ENCODE peak calls at places on chromosomes 7 and 10, in seven cellular contexts. I is effector memory CD4-positive, alpha-beta T cell; U is uterus; H is CD8-positive, alpha-beta T cell; D is SJSA1; P is endodermal cell; Y is mesenchymal stem cell. K is an unnamed sample. For H3K36me3, the result is how much of the 10 kb centered on the place peaks cover.

GRCh38 chr7:155878674-155879073 is 66.4 kb upstream of the SHH start:
- DNase-seq in I (no peak), U (no peak), H (no peak), D (peak), P (peak), Y (no peak), K (no peak)

GRCh38 chr7:48140001-48140681 is 31.1 kb upstream of the ABCA13 start:
- DNase-seq in I (no peak), U (no peak), H (no peak), D (peak), P (no peak), Y (peak), K (no peak)

GRCh38 chr7:33753881-33754525 is 151.3 kb upstream of the BMPER start:
- DNase-seq in I (no peak), U (no peak), H (no peak), D (no peak), P (no peak), Y (no peak), K (no peak)

GRCh38 chr10:128734734-128735133 is 608.5 kb upstream of the MKI67 start:
- DNase-seq in I (no peak), U (no peak), H (no peak), D (no peak), P (no peak), Y (no peak), K (no peak)

GRCh38 chr7:911791-912480 is 35.6 kb downstream of the GET4 start:
- DNase-seq in I (no peak), U (no peak), H (no peak), D (no peak), P (no peak), Y (no peak), K (no peak)

GRCh38 chr10:17872191-17873091 is 63.3 kb downstream of the MRC1 start:
- DNase-seq in I (no peak), U (no peak), H (no peak), D (no peak), P (peak), Y (peak), K (no peak)

GRCh38 chr7:152402384-152403250 is 33.2 kb downstream of the KMT2C start:
- DNase-seq in I (no peak), U (no peak), H (no peak), D (no peak), P (no peak), Y (no peak), K (no peak)

GRCh38 chr7:67604461-67605386 is 608.1 kb downstream of the TYW1 start:
- DNase-seq in I (no peak), U (no peak), H (no peak), D (no peak), P (no peak), Y (no peak), K (no peak)

GRCh38 chr10:132448248-132448731 is 51.3 kb downstream of the PWWP2B start:
- DNase-seq in I (peak), U (peak), H (peak), D (no peak), P (peak), Y (peak), K (peak)

GRCh38 chr10:96034625-96035024 is 8.8 kb upstream of the CCNJ start:
- DNase-seq in I (no peak), U (no peak), H (no peak), D (no peak), P (no peak), Y (no peak), K (no peak)

GRCh38 chr7:73536479-73536878 is 14.4 kb upstream of the BAZ1B start:
- DNase-seq in I (no peak), U (no peak), H (no peak), D (no peak), P (no peak), Y (no peak), K (no peak)

GRCh38 chr10:70803768-70804423 is 11.9 kb upstream of the SGPL1 start:
- DNase-seq in I (no peak), U (no peak), H (no peak), D (no peak), P (no peak), Y (no peak), K (no peak)

GRCh38 chr10:10911471-10911921 is 106.2 kb upstream of the CELF2 start:
- DNase-seq in I (no peak), U (peak), H (no peak), D (peak), P (peak), Y (peak), K (no peak)

GRCh38 chr7:98249106-98249505 is 2.9 kb downstream of the TECPR1 start:
- DNase-seq in I (no peak), U (no peak), H (no peak), D (no peak), P (no peak), Y (no peak), K (no peak)

GRCh38 chr7:125651823-125652528 is 722.4 kb upstream of the POT1 start:
- DNase-seq in I (no peak), U (no peak), H (no peak), D (no peak), P (peak), Y (no peak), K (no peak)

GRCh38 chr7:79386688-79387422 is 66.6 kb downstream of the MAGI2 start:
- DNase-seq in I (no peak), U (no peak), H (no peak), D (no peak), P (no peak), Y (peak), K (no peak)

GRCh38 chr10:99233000-99233679 is 2.5 kb downstream of the HPSE2 start:
- DNase-seq in I (no peak), U (no peak), H (no peak), D (no peak), P (no peak), Y (no peak), K (no peak)

GRCh38 chr7:41967156-41967555 is 264.3 kb upstream of the INHBA start:
- DNase-seq in I (no peak), U (no peak), H (no peak), D (no peak), P (no peak), Y (peak), K (no peak)

GRCh38 chr10:63976538-63976937 is 455.3 kb downstream of the REEP3 start:
- DNase-seq in I (no peak), U (no peak), H (no peak), D (peak), P (peak), Y (peak), K (peak)

GRCh38 chr10:122279725-122280141 is 8.6 kb downstream of the BTBD16 start:
- DNase-seq in I (no peak), U (no peak), H (no peak), D (peak), P (peak), Y (peak), K (peak)

GRCh38 chr7:78691584-78691983 is 761.9 kb downstream of the MAGI2 start:
- DNase-seq in I (no peak), U (no peak), H (no peak), D (no peak), P (no peak), Y (no peak), K (no peak)

GRCh38 chr7:73429218-73429617 is 4.4 kb upstream of the FZD9 start:
- DNase-seq in I (no peak), U (no peak), H (no peak), D (no peak), P (peak), Y (no peak), K (no peak)

GRCh38 chr7:20114463-20114862 is 102.7 kb downstream of the MACC1 start:
- DNase-seq in I (no peak), U (no peak), H (no peak), D (no peak), P (no peak), Y (peak), K (no peak)

GRCh38 chr7:121537031-121537430 is 140.9 kb upstream of the FAM3C start:
- DNase-seq in I (no peak), U (no peak), H (no peak), D (no peak), P (no peak), Y (no peak), K (no peak)

DNA sequence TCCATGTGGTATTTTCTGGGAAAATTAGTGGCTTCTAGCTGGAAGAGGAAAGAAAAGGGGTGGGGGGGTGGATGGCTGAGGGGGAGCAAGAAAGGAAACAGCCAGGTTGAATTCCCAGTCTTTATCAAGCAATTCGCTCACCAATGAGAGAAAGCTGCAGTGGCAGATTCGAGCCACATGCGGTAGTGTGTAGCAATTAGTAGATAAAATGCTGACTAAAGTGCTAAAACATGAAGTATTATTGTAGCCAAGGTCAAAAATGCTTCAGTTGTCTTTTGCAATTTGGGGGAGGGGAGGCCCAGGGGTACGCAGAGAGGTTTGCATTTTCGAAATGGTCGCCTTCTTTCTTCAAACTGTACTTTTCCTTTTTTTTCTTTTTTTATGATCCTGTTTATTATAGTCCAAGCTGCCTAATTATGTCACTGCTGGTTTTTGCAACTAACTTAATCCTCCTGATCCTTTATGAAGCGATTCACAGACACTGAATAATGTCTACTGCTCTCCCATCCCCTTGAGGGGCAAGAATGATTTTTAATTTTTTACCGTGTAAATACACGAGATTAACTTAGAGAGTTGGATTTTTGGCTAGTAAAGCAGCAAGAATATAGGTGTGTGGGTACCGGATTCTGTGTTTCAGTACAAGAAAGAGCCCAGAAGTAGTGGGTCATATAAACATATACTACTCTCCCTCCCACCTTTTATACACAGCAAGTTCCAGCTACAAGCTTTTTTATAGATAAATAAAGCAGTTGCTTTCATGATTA is 3.6 kb upstream of the ARID5B start:
- DNase-seq in I (no peak), U (peak), H (no peak), D (no peak), P (peak), Y (peak), K (peak)
- H3K27ac ChIP-seq in I (no peak), U (peak), H (no peak), D (peak), P (no peak), Y (no peak), K (no peak)

GRCh38 chr7:100626055-100626454 is 13.7 kb downstream of the MOSPD3 start:
- DNase-seq in I (no peak), U (no peak), H (no peak), D (no peak), P (no peak), Y (no peak), K (no peak)

GRCh38 chr7:100620239-100620638 is 7.9 kb downstream of the MOSPD3 start:
- DNase-seq in I (no peak), U (no peak), H (no peak), D (no peak), P (no peak), Y (no peak), K (no peak)

GRCh38 chr7:100620804-100621203 is 8.5 kb downstream of the MOSPD3 start:
- DNase-seq in I (no peak), U (no peak), H (no peak), D (no peak), P (no peak), Y (no peak), K (no peak)

GRCh38 chr7:100623951-100624824 is 11.8 kb downstream of the MOSPD3 start:
- DNase-seq in I (no peak), U (no peak), H (no peak), D (no peak), P (no peak), Y (no peak), K (no peak)

GRCh38 chr7:100621554-100621953 is 9.2 kb downstream of the MOSPD3 start:
- DNase-seq in I (no peak), U (no peak), H (no peak), D (no peak), P (no peak), Y (peak), K (no peak)
- H3K36me3 ChIP-seq in I (under half), U (under half), H (under half), D (under half), P (under half), Y (under half), K (under half)

GRCh38 chr10:77361846-77362245 is 275.8 kb downstream of the KCNMA1 start:
- DNase-seq in I (no peak), U (no peak), H (no peak), D (no peak), P (no peak), Y (no peak), K (no peak)
- H3K27ac ChIP-seq in I (no peak), U (no peak), H (no peak), D (no peak), P (no peak), Y (no peak), K (no peak)

DNA sequence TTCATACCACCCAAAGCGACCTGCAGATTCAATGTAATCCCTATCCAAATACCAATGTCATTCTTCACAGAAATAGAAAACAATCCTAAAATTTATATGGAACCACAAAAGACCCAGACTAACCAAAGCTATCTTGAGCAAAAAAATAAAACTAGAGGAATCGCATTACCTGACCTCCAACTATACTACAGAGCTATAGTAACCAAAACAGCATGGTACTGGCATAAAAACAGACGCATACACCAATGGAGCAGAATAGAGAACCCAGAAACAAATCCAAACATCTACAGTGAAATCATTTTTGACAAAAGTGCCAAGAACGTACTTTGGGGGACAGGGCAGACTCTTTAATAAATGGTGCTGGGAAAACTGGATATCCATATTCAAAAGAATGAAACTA is 16.9 kb upstream of the CUL1 start:
- DNase-seq in I (no peak), U (no peak), H (no peak), D (no peak), P (no peak), Y (no peak), K (no peak)
- H3K36me3 ChIP-seq in I (under half), U (under half), H (under half), D (under half), P (under half), Y (under half), K (under half)

DNA sequence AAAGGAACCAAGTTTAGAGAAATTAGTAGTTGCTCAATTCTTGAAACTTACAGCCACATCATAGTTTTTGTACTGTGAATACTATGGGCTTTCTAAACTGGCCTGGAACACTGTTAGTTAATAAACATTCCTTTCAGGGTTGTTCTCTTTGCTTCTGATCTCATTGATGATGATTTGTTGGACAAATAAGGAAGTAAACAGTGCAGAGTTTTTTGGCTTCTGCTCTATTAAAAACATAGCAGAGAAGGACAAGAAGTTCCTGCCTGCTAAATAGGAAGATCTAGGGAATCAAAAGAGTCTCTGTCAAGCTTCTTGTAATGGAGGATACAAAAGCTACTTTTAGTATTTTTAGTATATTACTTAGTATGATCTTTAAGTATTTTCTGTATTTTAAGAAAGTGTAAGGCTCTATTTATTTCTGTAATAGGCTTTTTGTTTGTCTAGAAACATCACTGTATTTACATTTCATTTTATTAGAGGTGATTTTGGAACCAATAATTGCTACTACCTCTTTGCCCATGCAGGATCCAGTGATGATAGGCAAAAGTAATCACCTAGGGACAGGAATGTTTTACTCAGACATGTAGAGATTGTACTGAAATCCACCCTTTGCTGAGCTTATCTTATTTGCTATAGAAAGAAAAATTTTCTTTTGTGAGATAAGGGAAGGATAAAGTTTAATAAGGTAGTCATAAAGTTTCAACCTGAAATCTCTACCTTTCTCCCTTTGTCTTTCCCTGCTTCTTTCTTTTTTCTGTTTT is 73.3 kb downstream of the MKLN1 start:
- DNase-seq in I (no peak), U (no peak), H (no peak), D (no peak), P (no peak), Y (peak), K (no peak)
- H3K27ac ChIP-seq in I (no peak), U (peak), H (no peak), D (no peak), P (no peak), Y (no peak), K (no peak)

GRCh38 chr10:112429147-112429546 is 17.6 kb downstream of the ZDHHC6 start:
- DNase-seq in I (no peak), U (no peak), H (no peak), D (no peak), P (no peak), Y (no peak), K (no peak)
- H3K36me3 ChIP-seq in I (half or more), U (under half), H (under half), D (under half), P (under half), Y (half or more), K (under half)

GRCh38 chr7:150904342-150904909 is 52.1 kb downstream of the AOC1 start:
- DNase-seq in I (no peak), U (no peak), H (no peak), D (no peak), P (no peak), Y (no peak), K (no peak)
- H3K27ac ChIP-seq in I (no peak), U (peak), H (no peak), D (no peak), P (no peak), Y (no peak), K (no peak)

DNA sequence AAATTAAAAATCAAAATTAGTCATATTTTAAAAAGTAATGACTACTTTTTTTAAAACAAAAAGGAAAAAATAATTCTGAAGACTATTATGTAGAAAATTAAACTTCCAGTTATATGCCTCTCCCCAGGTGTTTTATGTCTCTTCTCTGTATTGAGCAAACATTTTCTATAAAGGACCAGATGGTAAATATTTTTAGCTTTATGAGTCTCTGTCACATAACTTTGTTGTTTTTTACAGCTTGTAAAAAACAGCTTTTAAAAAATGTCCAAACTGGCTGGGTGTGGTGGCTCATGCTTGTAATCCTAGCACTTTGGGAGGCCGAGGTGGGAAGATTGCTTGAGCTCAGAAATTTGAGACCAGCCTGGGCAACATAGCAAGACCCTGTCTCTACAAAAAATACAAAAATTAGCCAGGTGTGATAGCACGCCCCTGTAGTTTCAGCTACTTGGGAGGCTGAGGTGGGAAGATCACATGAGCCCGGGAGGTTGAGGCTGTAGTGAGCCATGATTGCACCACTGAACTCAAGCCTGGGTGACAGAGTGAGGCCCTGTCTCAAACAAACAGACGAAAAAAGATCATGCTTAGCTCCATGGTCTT is 23.5 kb downstream of the GARS1 start:
- DNase-seq in I (no peak), U (no peak), H (no peak), D (no peak), P (no peak), Y (no peak), K (no peak)
- H3K36me3 ChIP-seq in I (half or more), U (under half), H (under half), D (half or more), P (half or more), Y (half or more), K (half or more)

DNA sequence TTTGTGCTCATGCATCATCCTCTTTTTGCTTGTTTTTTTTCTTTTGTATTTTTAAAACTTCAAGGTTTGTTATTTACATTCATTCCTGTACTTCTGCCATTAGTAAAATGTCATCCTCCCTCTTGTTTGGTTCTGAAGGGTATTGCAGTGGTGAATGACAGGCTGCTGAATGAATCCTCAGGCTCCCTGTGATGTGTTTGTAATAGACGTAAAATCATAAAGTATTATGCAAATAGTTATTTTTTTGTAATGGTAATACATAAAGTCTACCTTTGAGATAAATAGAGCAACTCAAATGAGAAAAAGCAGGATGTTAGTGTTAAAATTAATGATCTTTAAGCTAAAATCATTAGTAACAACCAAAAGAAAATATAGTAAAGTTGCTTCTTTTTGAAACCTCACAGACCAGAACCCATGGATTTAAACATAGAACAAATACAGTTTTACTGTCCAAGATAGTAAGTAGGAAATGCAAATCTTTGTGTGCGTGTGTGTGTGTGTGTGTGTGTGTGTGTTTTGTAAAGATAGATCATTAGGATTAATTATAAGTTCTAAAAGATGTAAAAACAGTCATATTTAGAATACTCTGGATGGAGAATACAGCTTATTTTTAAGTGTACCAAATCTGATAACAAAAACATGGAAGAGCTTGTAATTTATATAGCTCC is 4.5 kb downstream of the GLCCI1 start:
- DNase-seq in I (no peak), U (no peak), H (no peak), D (no peak), P (no peak), Y (peak), K (no peak)
- H3K27ac ChIP-seq in I (no peak), U (no peak), H (no peak), D (no peak), P (no peak), Y (no peak), K (no peak)

GRCh38 chr7:92576296-92576695 is 13.9 kb downstream of the FAM133B start:
- DNase-seq in I (no peak), U (no peak), H (no peak), D (no peak), P (no peak), Y (no peak), K (no peak)
- H3K36me3 ChIP-seq in I (half or more), U (under half), H (under half), D (half or more), P (half or more), Y (half or more), K (half or more)